ENCODE peak calls at places on chromosome 17, in four cellular contexts. U, K, B and I are unnamed samples.

GRCh38 chr17:50295021-50295420 is 20.8 kb downstream of the TMEM92 start:
- DNase-seq in U (no peak), K (no peak), B (no peak), I (no peak)

GRCh38 chr17:30586818-30587595 is 109.8 kb downstream of the GOSR1 start:
- DNase-seq in K (no peak), U (peak; percentile 85), B (peak; percentile 26), I (no peak)

GRCh38 chr17:59365383-59365981 is 34.0 kb downstream of the YPEL2 start:
- DNase-seq in B (no peak), U (no peak), K (no peak), I (no peak)

GRCh38 chr17:4858068-4858879 is 25.1 kb downstream of the MINK1 start:
- DNase-seq in B (no peak), U (peak; percentile 55), K (no peak), I (no peak)

GRCh38 chr17:19726615-19727376 is 10.4 kb upstream of the SLC47A2 start:
- DNase-seq in B (no peak), K (no peak), U (peak; percentile 83), I (no peak)

GRCh38 chr17:2701161-2701995 is 10.2 kb downstream of the CLUH start:
- DNase-seq in B (no peak), K (no peak), U (peak; percentile 80), I (no peak)

GRCh38 chr17:32625971-32626370 is 139.2 kb downstream of the CDK5R1 start:
- DNase-seq in K (no peak), B (no peak), U (peak; percentile 3), I (no peak)

GRCh38 chr17:45584092-45585036 is 93.8 kb upstream of the PLEKHM1 start:
- DNase-seq in B (peak; percentile 75), U (peak; percentile 92), K (peak; percentile 95), I (peak; percentile 83)

GRCh38 chr17:13643196-13643595 is 41.5 kb upstream of the HS3ST3A1 start:
- DNase-seq in U (no peak), B (no peak), K (no peak), I (no peak)

GRCh38 chr17:37713028-37713431 is 31.8 kb downstream of the HNF1B start:
- DNase-seq in K (no peak), B (no peak), U (no peak), I (no peak)

GRCh38 chr17:74785096-74785980 is 9.2 kb upstream of the NAT9 start:
- DNase-seq in U (peak; percentile 45), K (no peak), B (no peak), I (no peak)

GRCh38 chr17:69969897-69970296 is 105.1 kb upstream of the KCNJ16 start:
- DNase-seq in U (no peak), K (no peak), B (no peak), I (no peak)

GRCh38 chr17:76635659-76636360 is 7.7 kb downstream of the ST6GALNAC1 start:
- DNase-seq in B (no peak), K (no peak), U (peak; percentile 83), I (no peak)

GRCh38 chr17:77308768-77309726 is 168.3 kb downstream of the SEC14L1 start:
- DNase-seq in K (no peak), U (peak; percentile 98), B (peak; percentile 55), I (no peak)

GRCh38 chr17:81471804-81472456 is 40.7 kb downstream of the ACTG1 start:
- DNase-seq in B (no peak), U (peak; percentile 100), K (peak; percentile 60), I (no peak)

GRCh38 chr17:18141210-18141803 is 32.8 kb downstream of the MYO15A start:
- DNase-seq in K (peak; percentile 89), U (peak; percentile 92), B (peak; percentile 69), I (peak; percentile 43)

GRCh38 chr17:77233635-77234334 is 93.0 kb downstream of the SEC14L1 start:
- DNase-seq in U (peak; percentile 84), B (peak; percentile 36), K (no peak), I (no peak)

GRCh38 chr17:39533891-39534290 is 72.6 kb downstream of the CDK12 start:
- DNase-seq in U (no peak), B (no peak), K (no peak), I (no peak)

GRCh38 chr17:69602969-69603368 is 188.5 kb downstream of the MAP2K6 start:
- DNase-seq in K (peak; percentile 37), B (no peak), U (no peak), I (no peak)